ENCODE peak calls at places on chromosomes 3 and 15, in ten cellular contexts. N, U, O, V, Q, B, H, W, E and G are unnamed samples.

GRCh38 chr15:85128636-85129035 is 147.0 kb downstream of the PDE8A start:
- DNase-seq in Q (no peak), W (no peak), U (no peak), N (no peak), V (no peak), H (no peak), E (no peak), B (no peak), O (no peak), G (no peak)

GRCh38 chr15:71880276-71880675 is 69.9 kb downstream of the NR2E3 start:
- DNase-seq in H (no peak), B (no peak), V (no peak), W (no peak), U (no peak), O (no peak), Q (no peak), N (no peak), E (no peak), G (no peak)

GRCh38 chr3:146165370-146165769 is 4.4 kb upstream of the PLOD2 start:
- DNase-seq in U (no peak), V (no peak), Q (no peak), E (no peak), O (no peak), B (no peak), W (no peak), N (no peak), H (peak), G (no peak)

GRCh38 chr3:55006277-55006676 is 78.4 kb upstream of the LRTM1 start:
- DNase-seq in B (no peak), W (peak), H (no peak), U (no peak), N (no peak), V (no peak), Q (no peak), O (no peak), E (no peak), G (no peak)

GRCh38 chr15:66789029-66790025 is 87.3 kb downstream of the SMAD6 start:
- DNase-seq in V (peak), H (peak), O (no peak), W (peak), B (peak), Q (peak), E (no peak), N (no peak), U (no peak), G (no peak)

GRCh38 chr3:98823791-98824190 is 60.7 kb downstream of the ST3GAL6 start:
- DNase-seq in B (no peak), N (no peak), V (no peak), Q (no peak), W (no peak), H (peak), U (no peak), E (no peak), O (no peak), G (no peak)

GRCh38 chr15:78988361-78988911 is 43.6 kb upstream of the CTSH start:
- DNase-seq in O (no peak), Q (no peak), B (peak), W (no peak), V (peak), H (peak), E (peak), U (peak), N (peak), G (peak)

GRCh38 chr3:852033-852432 is 240.8 kb upstream of the CNTN6 start:
- DNase-seq in N (no peak), V (no peak), Q (peak), O (no peak), U (no peak), H (no peak), B (no peak), E (no peak), W (no peak), G (no peak)

GRCh38 chr15:58269455-58270414 is 131.6 kb downstream of the AQP9 start:
- DNase-seq in H (peak), W (peak), B (no peak), O (no peak), Q (peak), E (peak), U (no peak), V (no peak), N (peak), G (no peak)

GRCh38 chr3:11022115-11022514 is 29.6 kb downstream of the SLC6A1 start:
- DNase-seq in N (no peak), V (no peak), Q (no peak), E (no peak), U (no peak), W (no peak), H (no peak), O (no peak), B (no peak), G (no peak)

GRCh38 chr15:62999178-62999577 is 43.4 kb upstream of the TPM1 start:
- DNase-seq in V (no peak), N (no peak), Q (no peak), W (no peak), B (no peak), H (no peak), O (no peak), U (no peak), E (no peak), G (no peak)

GRCh38 chr3:117761992-117762944 is 1052.7 kb downstream of the TUSC7 start:
- DNase-seq in U (no peak), O (no peak), B (no peak), W (no peak), N (no peak), E (no peak), H (peak), V (no peak), Q (no peak), G (no peak)

GRCh38 chr15:97893988-97894387 is 66.5 kb upstream of the ARRDC4 start:
- DNase-seq in Q (no peak), H (peak), W (no peak), N (no peak), B (no peak), U (no peak), V (no peak), E (no peak), O (no peak), G (no peak)

GRCh38 chr3:71831599-71831998 is 46.7 kb upstream of the PROK2 start:
- DNase-seq in W (no peak), Q (no peak), O (no peak), H (no peak), U (no peak), B (no peak), N (no peak), V (no peak), E (no peak), G (no peak)

GRCh38 chr3:94252316-94252715 is 189.5 kb downstream of the NSUN3 start:
- DNase-seq in O (no peak), H (no peak), U (no peak), N (no peak), B (no peak), V (no peak), E (no peak), Q (peak), W (no peak), G (no peak)

GRCh38 chr3:138439646-138440045 is 5.2 kb downstream of the ESYT3 start:
- DNase-seq in Q (no peak), H (no peak), V (no peak), O (no peak), U (no peak), W (no peak), N (no peak), B (no peak), E (no peak), G (no peak)

GRCh38 chr3:138438896-138439295 is 4.5 kb downstream of the ESYT3 start:
- DNase-seq in Q (no peak), H (peak), V (no peak), U (no peak), W (no peak), O (no peak), B (no peak), N (no peak), E (no peak), G (no peak)

GRCh38 chr3:138441256-138441655 is 6.8 kb downstream of the ESYT3 start:
- DNase-seq in Q (no peak), H (no peak), O (no peak), W (no peak), N (no peak), V (no peak), U (no peak), E (no peak), B (no peak), G (no peak)

GRCh38 chr3:138440596-138440995 is 6.2 kb downstream of the ESYT3 start:
- DNase-seq in H (peak), U (no peak), Q (no peak), N (no peak), B (no peak), E (no peak), V (no peak), O (no peak), W (no peak), G (no peak)

DNA sequence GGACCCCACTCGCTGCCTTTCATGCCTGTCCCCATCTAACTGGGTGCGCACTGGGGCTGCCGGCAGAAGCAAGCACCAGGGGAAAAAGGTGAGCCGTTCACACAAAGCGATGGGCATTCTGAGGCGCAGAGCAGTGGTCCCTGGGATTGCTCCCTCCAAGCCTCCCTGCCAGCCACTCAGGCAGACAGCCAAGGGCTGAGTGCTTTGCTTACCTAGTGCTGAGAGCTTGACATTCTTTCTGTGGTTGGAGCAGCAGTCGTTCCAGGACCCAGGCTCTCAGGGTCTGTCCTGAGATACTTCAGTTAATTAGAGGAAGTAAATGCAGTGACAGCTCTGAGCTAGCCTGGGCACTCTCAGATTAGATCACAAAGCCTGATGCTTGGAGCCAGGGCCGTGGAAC is 5.7 kb downstream of the ESYT3 start:
- DNase-seq in E (peak), U (no peak), V (no peak), O (no peak), H (no peak), N (no peak), W (no peak), B (no peak), Q (peak), G (no peak)
- H3K27ac ChIP-seq in E (no peak), U (no peak), V (no peak), O (no peak), H (no peak), N (no peak), W (no peak), B (no peak), Q (no peak), G (no peak)

GRCh38 chr3:100527347-100527735 is 34.9 kb downstream of the TMEM45A start:
- DNase-seq in E (no peak), W (no peak), B (no peak), N (no peak), H (no peak), V (no peak), Q (no peak), O (no peak), U (no peak), G (no peak)

GRCh38 chr3:100523050-100523760 is 30.8 kb downstream of the TMEM45A start:
- DNase-seq in N (no peak), O (no peak), H (no peak), Q (no peak), B (no peak), U (no peak), W (no peak), E (no peak), V (no peak), G (no peak)

GRCh38 chr3:100522125-100522524 is 29.7 kb downstream of the TMEM45A start:
- DNase-seq in W (no peak), U (no peak), E (no peak), V (no peak), O (no peak), Q (no peak), N (no peak), H (no peak), B (no peak), G (no peak)

GRCh38 chr3:100526613-100527346 is 34.4 kb downstream of the TMEM45A start:
- DNase-seq in E (no peak), O (no peak), V (no peak), Q (no peak), H (no peak), U (no peak), N (no peak), W (no peak), B (no peak), G (no peak)

DNA sequence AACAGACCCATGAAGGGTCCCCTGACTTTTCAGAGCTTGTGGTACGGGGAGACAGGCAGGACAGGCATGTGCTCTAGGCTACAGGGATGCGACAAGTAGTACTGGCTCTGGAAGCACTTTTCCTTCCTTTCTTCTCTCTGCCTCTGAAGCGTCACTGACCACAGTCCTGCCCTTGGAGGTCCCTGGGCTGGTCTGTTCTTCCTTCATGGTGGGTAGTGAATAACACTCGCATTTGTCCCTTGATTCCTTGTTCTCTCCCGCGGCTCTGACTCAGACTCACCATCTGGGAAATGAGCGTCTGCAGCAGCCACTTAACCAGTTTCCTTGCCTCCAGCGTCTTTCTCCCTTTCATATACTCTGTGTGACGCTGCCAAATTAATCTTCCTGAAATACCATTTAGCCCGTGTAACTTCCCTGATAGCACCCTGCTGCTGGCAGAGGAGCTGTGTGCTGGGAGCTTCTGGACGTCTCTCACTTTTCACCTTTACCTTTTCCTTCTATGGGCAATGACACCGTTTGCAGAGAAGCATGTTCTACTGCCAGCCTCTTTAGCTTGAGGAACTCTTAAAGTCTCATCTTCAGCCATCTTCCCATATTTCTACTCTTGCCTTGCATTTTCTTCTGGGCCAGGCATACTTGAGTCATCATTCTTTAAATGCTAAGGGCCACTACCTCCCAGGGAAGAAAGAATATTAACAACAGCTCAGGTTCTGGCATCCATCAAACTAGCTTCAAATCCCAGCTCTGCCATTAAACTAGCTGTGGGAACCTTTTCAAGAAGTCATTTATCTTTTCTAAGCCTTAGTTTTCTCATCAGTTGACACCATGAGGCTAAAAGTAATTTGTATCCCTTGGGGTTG is 33.6 kb downstream of the TMEM45A start:
- DNase-seq in O (no peak), U (no peak), Q (no peak), W (no peak), E (no peak), N (no peak), V (peak), B (no peak), H (peak), G (peak)
- H3K27ac ChIP-seq in O (no peak), U (no peak), Q (no peak), W (no peak), E (no peak), N (no peak), V (peak), B (no peak), H (peak), G (no peak)

GRCh38 chr3:154850921-154851320 is 229.2 kb upstream of the MME start:
- DNase-seq in U (no peak), B (no peak), O (no peak), N (no peak), E (no peak), H (no peak), Q (no peak), W (no peak), V (no peak), G (no peak)

GRCh38 chr3:154849408-154849807 is 230.7 kb upstream of the MME start:
- DNase-seq in O (no peak), N (no peak), U (no peak), W (no peak), H (no peak), E (no peak), B (no peak), V (no peak), Q (no peak), G (no peak)

GRCh38 chr3:154852515-154852914 is 227.6 kb upstream of the MME start:
- DNase-seq in Q (no peak), O (no peak), B (no peak), E (no peak), W (no peak), N (no peak), U (no peak), H (peak), V (no peak), G (no peak)

GRCh38 chr3:154851644-154852043 is 228.5 kb upstream of the MME start:
- DNase-seq in N (no peak), O (no peak), V (no peak), B (no peak), W (no peak), H (peak), Q (no peak), E (no peak), U (no peak), G (no peak)
- H3K27ac ChIP-seq in N (no peak), O (no peak), V (no peak), B (no peak), W (no peak), H (peak), Q (no peak), E (no peak), U (no peak), G (no peak)

GRCh38 chr15:76209948-76210347 is 101.3 kb downstream of the ETFA start:
- DNase-seq in W (no peak), O (no peak), H (no peak), U (no peak), Q (no peak), B (no peak), N (no peak), E (no peak), V (no peak), G (no peak)
- H3K27ac ChIP-seq in W (no peak), O (no peak), H (no peak), U (no peak), Q (no peak), B (no peak), N (no peak), E (no peak), V (no peak), G (no peak)

GRCh38 chr3:194468086-194468485 is 18.7 kb downstream of the ATP13A3 start:
- DNase-seq in V (no peak), Q (no peak), O (no peak), W (no peak), U (no peak), B (no peak), N (no peak), E (no peak), H (no peak), G (no peak)
- H3K27ac ChIP-seq in V (peak), Q (no peak), O (no peak), W (no peak), U (no peak), B (no peak), N (no peak), E (no peak), H (no peak), G (no peak)

GRCh38 chr15:82790321-82790720 is 15.5 kb downstream of the FSD2 start:
- DNase-seq in E (no peak), H (no peak), W (no peak), N (peak), Q (no peak), B (no peak), U (no peak), V (no peak), O (no peak), G (no peak)
- H3K27ac ChIP-seq in E (no peak), H (no peak), W (no peak), N (no peak), Q (no peak), B (no peak), U (no peak), V (no peak), O (no peak), G (no peak)

DNA sequence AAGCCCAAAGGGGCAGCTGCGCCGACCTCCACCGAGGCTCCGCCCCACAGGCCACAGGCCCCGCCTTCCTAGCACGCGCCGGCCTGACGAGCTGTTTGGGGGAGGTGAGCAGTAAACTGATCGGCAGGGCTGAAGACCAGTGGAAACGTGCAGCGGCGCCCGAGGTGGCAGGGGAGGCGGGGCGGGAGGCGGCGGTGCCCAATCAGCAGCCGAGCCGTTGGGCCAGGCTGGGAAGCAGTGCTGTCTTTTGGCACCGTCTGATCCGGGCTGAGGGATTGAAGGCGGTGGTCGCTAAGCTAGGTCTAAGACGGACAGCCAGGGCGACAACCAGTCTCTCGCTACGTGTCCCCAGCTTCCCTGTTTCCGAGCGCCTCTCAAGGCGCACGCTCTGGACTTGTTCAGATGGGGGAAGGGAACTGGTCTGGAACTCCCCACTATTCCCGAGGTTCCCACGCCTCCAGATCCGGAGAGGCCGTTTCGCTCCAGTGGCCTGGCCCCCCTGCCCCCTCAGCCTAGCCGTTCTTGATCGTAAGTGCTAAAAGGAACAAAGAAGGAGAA is at the start of gene FMN1:
- DNase-seq in N (peak), O (peak), Q (peak), E (peak), U (peak), W (peak), H (no peak), V (peak), B (peak), G (peak)
- H3K27ac ChIP-seq in N (no peak), O (no peak), Q (no peak), E (no peak), U (peak), W (peak), H (no peak), V (peak), B (no peak), G (peak)